ENCODE peak calls at places on chromosomes 16 and 17, in five cellular contexts. Y is sigmoid colon; V is transverse colon; O is endodermal cell; B is CD8-positive, alpha-beta memory T cell. Z is an unnamed sample. For H3K4me1, the result is how much of the 10 kb centered on the place peaks cover.

GRCh38 chr17:82985973-82986372 is 93.4 kb upstream of the METRNL start:
- DNase-seq in O (peak), V (peak), Y (no peak), B (peak), Z (no peak)

GRCh38 chr16:3520398-3520797 is 19.6 kb downstream of the CLUAP1 start:
- DNase-seq in V (no peak), O (no peak), B (no peak), Y (peak), Z (no peak)

GRCh38 chr17:9628509-9628908 is 16.8 kb upstream of the USP43 start:
- DNase-seq in V (peak), B (no peak), Y (no peak), O (no peak), Z (no peak)

GRCh38 chr17:562174-562573 is 152.5 kb downstream of the VPS53 start:
- DNase-seq in O (no peak), Y (no peak), B (no peak), V (no peak), Z (no peak)

GRCh38 chr17:49013311-49014205 is 16.4 kb downstream of the IGF2BP1 start:
- DNase-seq in O (peak), Y (no peak), B (no peak), V (no peak), Z (peak)

GRCh38 chr16:66741971-66742396 is 9.4 kb downstream of the DYNC1LI2 start:
- DNase-seq in Y (no peak), V (no peak), B (no peak), O (no peak), Z (no peak)

GRCh38 chr16:13793788-13794461 is 126.0 kb upstream of the ERCC4 start:
- DNase-seq in O (no peak), B (no peak), V (no peak), Y (peak), Z (no peak)

GRCh38 chr17:9050801-9051401 is 29.6 kb downstream of the NTN1 start:
- DNase-seq in V (no peak), O (peak), Y (no peak), B (no peak), Z (no peak)

GRCh38 chr16:24855678-24856077 is 9.9 kb downstream of the SLC5A11 start:
- DNase-seq in B (no peak), V (no peak), Y (peak), O (no peak), Z (no peak)

GRCh38 chr16:2088192-2088631 is 40.4 kb downstream of the TSC2 start:
- DNase-seq in O (no peak), V (no peak), Y (no peak), B (no peak), Z (no peak)

GRCh38 chr17:81573794-81574642 is 21.9 kb upstream of the FAAP100 start:
- DNase-seq in Y (no peak), O (no peak), B (no peak), V (no peak), Z (no peak)

GRCh38 chr17:43994272-43995149 is 9.9 kb upstream of the NAGS start:
- DNase-seq in V (peak), O (peak), B (peak), Y (peak), Z (peak)

GRCh38 chr17:78555741-78556401 is 21.3 kb downstream of the DNAH17 start:
- DNase-seq in V (no peak), O (no peak), B (no peak), Y (no peak), Z (no peak)

GRCh38 chr16:28186752-28187151 is 25.0 kb downstream of the XPO6 start:
- DNase-seq in O (no peak), B (peak), V (no peak), Y (no peak), Z (no peak)

GRCh38 chr16:50468749-50469078 is 79.5 kb upstream of the NKD1 start:
- DNase-seq in O (no peak), Y (no peak), V (no peak), B (no peak), Z (no peak)

GRCh38 chr16:67082891-67083290 is 26.9 kb upstream of the PHAF1 start:
- DNase-seq in O (no peak), B (no peak), V (no peak), Y (no peak), Z (no peak)

GRCh38 chr16:2004795-2005517 is 4.7 kb downstream of the ZNF598 start:
- DNase-seq in Y (no peak), B (no peak), V (no peak), O (no peak), Z (peak)

GRCh38 chr17:79043191-79043930 is 19.4 kb downstream of the C1QTNF1 start:
- DNase-seq in Y (peak), V (no peak), O (no peak), B (no peak), Z (no peak)

DNA sequence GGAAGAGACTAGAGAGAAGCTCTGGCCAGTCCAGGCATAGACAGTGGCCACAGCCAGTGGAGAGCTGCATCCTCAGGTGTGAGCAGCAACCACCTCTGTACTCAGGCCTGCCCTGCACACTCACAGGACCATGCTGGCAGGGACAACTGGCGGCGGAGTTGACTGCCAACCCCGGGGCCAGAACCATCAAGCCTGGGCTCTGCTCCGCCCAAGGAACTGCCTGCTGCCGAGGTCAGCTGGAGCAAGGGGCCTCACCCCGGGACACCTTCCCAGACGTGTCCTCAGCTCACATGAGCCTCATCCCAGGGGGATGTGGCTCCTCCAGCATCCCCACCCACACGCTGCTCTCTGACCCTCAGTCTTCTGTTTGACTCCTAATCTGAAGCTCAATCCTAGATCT is 3.2 kb downstream of the RHBDF1 start:
- DNase-seq in Y (no peak), O (no peak), B (no peak), V (no peak), Z (peak)
- H3K4me1 ChIP-seq in Y (half or more), O (under half), B (under half), V (under half), Z (under half)

DNA sequence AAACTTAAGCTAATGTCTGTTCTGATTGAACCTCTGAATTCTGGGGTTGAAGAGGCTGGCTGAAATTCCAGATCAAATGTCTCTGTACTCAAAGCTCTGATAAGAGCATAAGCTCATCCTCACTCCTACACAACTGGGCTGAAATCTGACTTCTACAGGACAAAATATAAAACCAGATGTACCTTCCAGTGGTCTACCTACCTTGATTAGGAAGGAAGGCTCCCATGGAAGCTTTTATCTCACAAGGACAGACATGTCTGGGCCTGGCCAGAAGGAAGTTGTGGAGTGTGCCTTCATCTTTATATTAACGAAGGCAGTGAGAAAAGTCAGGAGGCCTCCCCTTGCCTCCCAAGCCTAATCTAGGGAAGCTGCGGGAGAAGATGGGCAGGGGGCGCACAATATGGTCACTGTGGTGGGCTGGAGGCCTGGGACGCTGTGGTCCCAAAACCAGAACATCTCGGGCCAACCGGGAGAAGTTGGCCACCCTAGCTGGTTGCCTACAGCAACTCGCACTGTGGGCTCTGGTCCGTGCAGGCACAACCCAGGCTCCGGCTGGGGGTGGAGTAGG is 55.6 kb upstream of the LRRC37A3 start:
- DNase-seq in O (no peak), V (no peak), B (no peak), Y (no peak), Z (no peak)
- H3K4me3 ChIP-seq in O (peak), V (peak), B (peak), Y (peak), Z (peak)

GRCh38 chr17:57939797-57940196 is 15.4 kb downstream of the CUEDC1 start:
- DNase-seq in V (peak), Y (no peak), B (no peak), O (no peak), Z (peak)
- H3K4me1 ChIP-seq in V (half or more), Y (half or more), B (under half), O (under half), Z (under half)

DNA sequence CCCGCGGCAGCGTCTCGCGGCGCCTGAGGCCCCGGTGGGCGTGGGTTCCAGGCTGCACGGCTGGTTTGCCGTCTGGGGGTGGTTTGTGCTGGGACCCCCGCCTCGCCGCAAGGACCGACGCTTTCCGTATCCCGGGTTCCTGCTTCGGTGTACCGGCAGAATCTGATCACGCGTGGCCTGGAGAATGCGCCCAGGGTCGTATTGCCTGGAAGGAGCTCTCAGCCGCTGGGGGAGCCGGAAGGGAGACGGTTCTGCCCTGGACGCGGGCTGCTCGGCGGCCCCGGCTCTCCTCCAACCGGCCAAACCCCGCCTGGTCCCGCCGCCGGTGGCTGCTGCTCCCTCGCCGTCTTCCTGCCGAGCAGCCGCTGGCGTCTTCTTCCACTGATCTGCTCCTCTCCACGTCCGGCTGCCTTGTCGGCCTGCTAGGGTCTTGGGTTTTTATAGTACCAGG is 39.8 kb downstream of the ZNF778 start:
- DNase-seq in Y (no peak), V (no peak), B (no peak), O (peak), Z (no peak)
- H3K4me3 ChIP-seq in Y (peak), V (peak), B (peak), O (no peak), Z (peak)

Z was measured in right cardiac atrium.